ENCODE peak calls at places on chromosomes 5 and 9, in seven cellular contexts. N is upper lobe of right lung; H is H1; G is activated CD4-positive, alpha-beta T cell treated with anti-CD3 and anti-CD28 coated beads for 4 hours; D is T-helper 22 cell; Z is A172; C is uterus. I is an unnamed sample.

GRCh38 chr5:11064763-11065450 is 303.9 kb upstream of the DAP start:
- DNase-seq in G (no peak), N (no peak), D (no peak), C (no peak), H (no peak), Z (no peak), I (no peak)

GRCh38 chr5:141192110-141192725 is at the start of gene PCDHB10:
- DNase-seq in H (no peak), G (no peak), C (no peak), N (no peak), D (no peak), Z (peak), I (no peak)

GRCh38 chr9:17191095-17191494 is 56.3 kb downstream of the CNTLN start:
- DNase-seq in C (no peak), H (no peak), Z (peak), G (no peak), D (no peak), N (no peak), I (no peak)

GRCh38 chr9:12060811-12061210 is 632.4 kb upstream of the TYRP1 start:
- DNase-seq in C (no peak), Z (no peak), D (no peak), G (no peak), N (no peak), H (no peak), I (no peak)

GRCh38 chr9:95518026-95518425 is 1.3 kb upstream of the PTCH1 start:
- DNase-seq in D (no peak), C (no peak), G (no peak), N (no peak), H (no peak), Z (no peak), I (no peak)

GRCh38 chr5:103424453-103425205 is 138.0 kb downstream of the NUDT12 start:
- DNase-seq in D (no peak), H (no peak), G (no peak), N (no peak), Z (peak), C (no peak), I (no peak)

GRCh38 chr5:135239461-135240282 is 159.4 kb downstream of the MACROH2A1 start:
- DNase-seq in Z (no peak), D (no peak), N (peak), H (no peak), G (no peak), C (peak), I (no peak)

GRCh38 chr5:61860978-61861377 is 445.0 kb upstream of the KIF2A start:
- DNase-seq in C (no peak), Z (no peak), N (no peak), H (no peak), G (no peak), D (no peak), I (no peak)

GRCh38 chr5:6195711-6196358 is 182.5 kb downstream of the MED10 start:
- DNase-seq in G (no peak), Z (no peak), H (no peak), D (no peak), C (no peak), N (no peak), I (no peak)

GRCh38 chr9:90023861-90024260 is 419.0 kb downstream of the GADD45G start:
- DNase-seq in D (no peak), Z (no peak), C (no peak), G (no peak), N (no peak), H (no peak), I (no peak)

GRCh38 chr9:120892177-120892747 is 15.3 kb upstream of the PHF19 start:
- DNase-seq in D (no peak), H (no peak), Z (no peak), C (no peak), G (no peak), N (no peak), I (no peak)

GRCh38 chr5:139138790-139139189 is 59.4 kb downstream of the SIL1 start:
- DNase-seq in C (peak), N (peak), G (no peak), Z (peak), H (no peak), D (no peak), I (no peak)

GRCh38 chr9:112532427-112532826 is 45.8 kb downstream of the KIAA1958 start:
- DNase-seq in H (no peak), N (no peak), G (no peak), C (peak), D (no peak), Z (no peak), I (no peak)

GRCh38 chr9:138098116-138098907 is 220.7 kb downstream of the CACNA1B start:
- DNase-seq in C (no peak), G (no peak), N (peak), Z (no peak), H (no peak), D (no peak), I (no peak)

GRCh38 chr9:87944687-87945086 is 26.9 kb downstream of the SPATA31C1 start:
- DNase-seq in H (no peak), C (no peak), G (no peak), N (no peak), Z (no peak), D (no peak), I (no peak)

GRCh38 chr5:93189707-93190120 is 391.3 kb downstream of the NR2F1-AS1 start:
- DNase-seq in H (no peak), Z (peak), C (no peak), G (no peak), N (no peak), D (no peak), I (no peak)

GRCh38 chr5:155250601-155251000 is 237.0 kb downstream of the KIF4B start:
- DNase-seq in Z (no peak), G (no peak), N (no peak), D (no peak), H (no peak), C (no peak), I (no peak)

GRCh38 chr5:81425569-81425968 is 31.6 kb upstream of the ACOT12 start:
- DNase-seq in G (no peak), D (no peak), N (no peak), H (no peak), C (no peak), Z (peak), I (no peak)

GRCh38 chr5:158917731-158918130 is 182.0 kb downstream of the EBF1 start:
- DNase-seq in C (no peak), G (no peak), D (no peak), H (no peak), N (no peak), Z (no peak), I (no peak)

GRCh38 chr9:105114318-105114717 is 130.1 kb upstream of the SLC44A1 start:
- DNase-seq in N (no peak), G (no peak), Z (no peak), C (no peak), H (no peak), D (no peak), I (no peak)

GRCh38 chr5:168177831-168178450 is 113.5 kb upstream of the WWC1 start:
- DNase-seq in G (no peak), C (no peak), Z (no peak), N (no peak), D (no peak), H (no peak), I (no peak)

GRCh38 chr5:35773936-35774335 is 82.8 kb upstream of the IL7R start:
- DNase-seq in Z (peak), D (no peak), C (no peak), H (no peak), N (no peak), G (no peak), I (no peak)